ENCODE peak calls at places on chromosomes 1 and 21, in six cellular contexts. K, D, Y, W, L and E are unnamed samples.

GRCh38 chr1:59317780-59318179 is 20.9 kb downstream of the FGGY start:
- DNase-seq in L (no peak), Y (no peak), W (no peak), D (no peak), K (no peak), E (no peak)

GRCh38 chr1:51192213-51192843 is 43.7 kb upstream of the RNF11 start:
- DNase-seq in Y (peak; percentile 76), L (no peak), W (peak; percentile 34), D (peak; percentile 65), K (no peak), E (no peak)

GRCh38 chr1:32500387-32501209 is 35.7 kb downstream of the ZBTB8B start:
- DNase-seq in D (peak; percentile 85), L (no peak), Y (peak; percentile 80), K (peak; percentile 68), W (no peak), E (peak; percentile 67)

GRCh38 chr1:227900571-227901051 is 47.1 kb downstream of the WNT9A start:
- DNase-seq in K (no peak), Y (peak; percentile 41), L (no peak), D (no peak), W (no peak), E (no peak)

GRCh38 chr21:43339668-43340067 is 87.3 kb downstream of the SIK1 start:
- DNase-seq in Y (no peak), L (no peak), D (no peak), K (no peak), W (no peak), E (no peak)

GRCh38 chr1:164558461-164559341 is at the start of gene PBX1:
- DNase-seq in K (peak; percentile 60), D (peak; percentile 93), W (peak; percentile 64), Y (peak; percentile 87), L (peak; percentile 23), E (peak; percentile 46)

GRCh38 chr1:88777604-88778149 is 93.6 kb downstream of the PKN2 start:
- DNase-seq in D (no peak), K (no peak), W (no peak), Y (no peak), L (no peak), E (no peak)

GRCh38 chr1:40404670-40405462 is 31.3 kb downstream of the SMAP2 start:
- DNase-seq in Y (no peak), W (peak; percentile 60), L (no peak), K (no peak), D (peak; percentile 50), E (no peak)

GRCh38 chr1:53376742-53377437 is 49.0 kb upstream of the LRP8 start:
- DNase-seq in W (no peak), K (no peak), D (no peak), L (no peak), Y (peak; percentile 53), E (no peak)

GRCh38 chr1:103517380-103518047 is 8.0 kb upstream of the RNPC3 start:
- DNase-seq in Y (no peak), L (peak; percentile 26), W (no peak), K (no peak), D (no peak), E (no peak)

DNA sequence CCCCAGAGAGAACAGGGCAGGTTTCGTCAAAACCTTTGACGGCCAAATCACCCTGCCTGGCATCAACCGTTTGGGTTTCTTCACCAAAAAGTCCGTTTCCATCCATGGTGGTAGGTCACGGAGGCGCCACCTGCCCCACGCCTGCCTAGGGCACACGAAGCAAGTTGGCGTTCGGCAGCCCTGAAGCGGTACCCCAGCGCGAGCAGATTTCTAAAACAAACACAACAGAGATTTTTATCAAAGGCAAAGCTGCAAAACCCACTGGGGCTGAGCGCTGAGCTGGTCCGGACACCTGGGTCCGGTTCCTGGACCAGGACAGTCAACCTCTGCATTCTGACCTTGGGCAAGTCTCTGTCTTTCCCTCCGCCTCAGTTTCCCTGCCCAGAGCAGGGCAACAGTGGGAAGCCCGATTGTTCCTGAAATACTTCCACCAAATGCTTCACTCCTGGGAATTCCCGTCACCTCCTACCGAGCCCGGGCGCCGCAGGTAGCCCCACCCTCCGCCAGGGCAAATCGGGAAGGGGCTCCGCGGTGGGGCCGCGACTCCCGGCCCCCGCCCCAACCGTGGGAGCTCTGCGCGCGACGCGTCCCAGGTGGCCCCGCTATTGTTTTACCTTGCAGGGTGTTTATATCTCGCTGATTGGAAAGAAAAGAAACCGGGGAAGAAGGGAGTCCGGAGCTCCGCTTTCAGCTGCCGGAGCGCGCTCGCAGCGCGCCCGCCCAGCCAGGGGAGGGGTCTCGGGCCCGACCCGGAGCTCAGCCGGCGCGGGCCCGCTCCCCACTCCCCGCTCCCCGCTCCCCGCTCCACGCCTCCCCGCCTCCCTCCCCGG is 571 bp downstream of the IGSF3 start:
- DNase-seq in L (no peak), D (peak; percentile 22), Y (peak; percentile 49), K (peak; percentile 25), W (no peak), E (peak; percentile 16)
- TF ChIP-seq TAF1 in L (no peak), D (no peak), Y (no peak), K (no peak), W (no peak), E (no peak)

GRCh38 chr1:230917284-230918135 is 49.2 kb upstream of the C1orf198 start:
- DNase-seq in L (peak; percentile 17), W (peak; percentile 80), Y (peak; percentile 86), D (peak; percentile 72), K (peak; percentile 25), E (no peak)
- TF ChIP-seq POLR2A in L (no peak), W (no peak), Y (no peak), D (no peak), K (no peak), E (no peak)

GRCh38 chr1:14976260-14976659 is 177.3 kb upstream of the TMEM51 start:
- DNase-seq in Y (no peak), K (no peak), L (no peak), W (no peak), D (no peak), E (no peak)
- TF ChIP-seq POLR2AphosphoS5 in Y (no peak), K (no peak), L (no peak), W (no peak), D (no peak), E (no peak)

GRCh38 chr1:15424981-15425380 is 13.3 kb upstream of the CTRC start:
- DNase-seq in K (no peak), D (no peak), Y (no peak), W (no peak), L (no peak), E (no peak)

GRCh38 chr1:15427280-15427666 is 11.0 kb upstream of the CTRC start:
- DNase-seq in W (no peak), L (no peak), K (no peak), D (no peak), Y (no peak), E (no peak)

GRCh38 chr1:15425961-15426360 is 12.3 kb upstream of the CTRC start:
- DNase-seq in Y (no peak), D (no peak), W (no peak), K (no peak), L (no peak), E (no peak)

GRCh38 chr1:15425521-15425920 is 12.7 kb upstream of the CTRC start:
- DNase-seq in L (no peak), W (no peak), K (no peak), Y (no peak), D (no peak), E (no peak)

GRCh38 chr1:15426492-15427279 is 11.6 kb upstream of the CTRC start:
- DNase-seq in W (no peak), K (no peak), L (no peak), Y (peak; percentile 67), D (peak; percentile 52), E (no peak)
- TF ChIP-seq TAF1 in W (no peak), K (no peak), L (no peak), Y (no peak), D (no peak), E (no peak)

DNA sequence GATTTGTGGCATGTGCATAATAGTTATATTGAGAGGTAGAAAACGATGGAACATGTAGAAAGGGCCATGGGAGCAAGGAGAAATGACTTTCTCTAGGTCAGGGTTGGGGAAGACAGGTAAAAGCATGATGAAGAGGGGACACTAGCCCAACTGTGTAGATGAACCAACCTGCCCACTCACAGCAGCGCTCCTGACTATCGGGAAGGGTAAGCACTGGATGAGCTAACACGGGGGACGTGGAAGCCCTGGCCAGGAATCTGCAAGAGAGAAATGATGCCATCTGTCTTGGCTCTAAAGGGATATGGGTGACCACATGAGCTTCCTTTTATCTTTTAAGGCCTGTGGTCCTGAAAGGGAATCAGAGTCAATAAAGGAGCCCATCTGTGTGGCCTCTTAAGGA is 36.2 kb upstream of the TMEM125 start:
- DNase-seq in K (no peak), L (no peak), W (no peak), D (no peak), Y (no peak), E (no peak)
- TF ChIP-seq POLR2A in K (no peak), L (no peak), W (no peak), D (no peak), Y (no peak), E (no peak)

GRCh38 chr1:240242601-240243144 is 151.0 kb downstream of the FMN2 start:
- DNase-seq in Y (no peak), D (no peak), W (no peak), K (no peak), L (no peak), E (no peak)
- TF ChIP-seq POLR2AphosphoS5 in Y (no peak), D (no peak), W (no peak), K (no peak), L (no peak), E (no peak)

GRCh38 chr1:11806307-11806936 is 431 bp downstream of the CLCN6 start:
- DNase-seq in W (no peak), L (no peak), Y (no peak), D (peak; percentile 92), K (no peak), E (peak; percentile 78)
- TF ChIP-seq TAF1 in W (no peak), L (no peak), Y (no peak), D (no peak), K (no peak), E (no peak)

GRCh38 chr1:175385316-175385715 is 192.7 kb upstream of the KIAA0040 start:
- DNase-seq in D (no peak), W (no peak), Y (no peak), K (no peak), L (no peak), E (no peak)
- TF ChIP-seq POLR2A in D (no peak), W (no peak), Y (no peak), K (no peak), L (no peak), E (no peak)

DNA sequence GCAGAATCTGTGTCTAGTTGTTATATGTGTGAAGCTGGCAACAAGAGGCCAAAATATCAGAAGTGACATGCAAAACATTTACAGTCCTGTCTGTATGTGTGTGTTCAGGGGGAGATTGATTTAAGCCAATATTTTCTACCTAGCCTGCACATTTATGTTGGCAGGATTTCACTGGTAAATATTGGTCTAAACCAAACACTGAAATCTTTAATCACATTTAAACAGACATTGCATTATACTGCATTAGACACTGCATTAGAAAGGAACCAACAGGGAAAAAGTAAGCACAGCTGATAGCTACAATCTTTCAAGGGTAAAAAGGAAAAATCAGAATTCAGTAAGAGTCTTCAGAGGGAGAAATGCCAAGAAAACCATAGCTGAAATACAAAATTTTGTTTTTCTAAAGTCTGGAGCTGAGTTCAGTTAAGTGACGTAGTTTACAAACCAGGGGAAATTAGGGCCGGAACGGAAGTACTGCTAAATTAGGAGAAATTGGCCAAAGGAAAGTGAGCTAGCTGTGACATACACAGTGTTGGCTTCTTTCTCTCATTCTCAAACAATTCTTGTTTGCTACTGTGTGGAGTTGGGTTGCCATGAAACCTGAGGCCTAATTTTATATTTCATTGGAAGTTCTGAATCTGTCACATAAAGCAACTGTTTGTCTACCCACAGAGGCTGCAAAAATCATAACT is 217.3 kb upstream of the SGIP1 start:
- DNase-seq in K (no peak), Y (no peak), D (no peak), L (no peak), W (no peak), E (no peak)
- TF ChIP-seq POLR2AphosphoS5 in K (no peak), Y (no peak), D (no peak), L (no peak), W (no peak), E (no peak)